ENCODE peak calls at places on chromosomes 5 and 9, in five cellular contexts. I is NT2/D1, P is uterus, Q is pancreas, A is aorta. R is an unnamed sample. For H3K9me3, the result is how much of the 10 kb centered on the place peaks cover.

GRCh38 chr5:58961631-58962280 is 378.9 kb downstream of the RAB3C start:
- DNase-seq in I (no peak), P (no peak), Q (no peak), A (no peak), R (no peak)

GRCh38 chr5:25544652-25545249 is 900.0 kb upstream of the CDH10 start:
- DNase-seq in I (peak), P (no peak), Q (no peak), A (no peak), R (no peak)

GRCh38 chr5:88722546-88722945 is 160.4 kb downstream of the MEF2C start:
- DNase-seq in I (no peak), P (no peak), Q (no peak), A (no peak), R (no peak)

GRCh38 chr5:516338-516925 is 7.8 kb downstream of the SLC9A3 start:
- DNase-seq in I (no peak), P (no peak), Q (no peak), A (no peak), R (no peak)

GRCh38 chr9:137031904-137032639 is at the start of gene FUT7:
- DNase-seq in I (no peak), P (no peak), Q (no peak), A (no peak), R (no peak)

GRCh38 chr5:63125862-63126261 is 547.2 kb downstream of the LRRC70 start:
- DNase-seq in I (no peak), P (no peak), Q (no peak), A (no peak), R (no peak)

GRCh38 chr9:116087751-116088194 is 65.8 kb upstream of the PAPPA start:
- DNase-seq in I (no peak), P (no peak), Q (no peak), A (no peak), R (no peak)

GRCh38 chr5:111159845-111160244 is 64.3 kb upstream of the CAMK4 start:
- DNase-seq in I (no peak), P (no peak), Q (no peak), A (no peak), R (no peak)

GRCh38 chr9:130962418-130963316 is 23.6 kb upstream of the FIBCD1 start:
- DNase-seq in I (no peak), P (peak), Q (no peak), A (peak), R (no peak)

GRCh38 chr5:67248703-67249589 is 52.3 kb upstream of the CD180 start:
- DNase-seq in I (no peak), P (no peak), Q (no peak), A (no peak), R (no peak)

GRCh38 chr5:172729588-172729987 is 41.4 kb downstream of the DUSP1 start:
- DNase-seq in I (no peak), P (no peak), Q (no peak), A (peak), R (no peak)

GRCh38 chr5:172793577-172794488 is 22.8 kb upstream of the DUSP1 start:
- DNase-seq in I (no peak), P (no peak), Q (no peak), A (no peak), R (no peak)

GRCh38 chr5:172410160-172410559 is 44.2 kb downstream of the SH3PXD2B start:
- DNase-seq in I (no peak), P (no peak), Q (no peak), A (no peak), R (no peak)

GRCh38 chr5:159965031-159965837 is 43.7 kb upstream of the TTC1 start:
- DNase-seq in I (peak), P (no peak), Q (peak), A (peak), R (peak)

GRCh38 chr5:36298546-36298945 is 3.2 kb downstream of the RANBP3L start:
- DNase-seq in I (no peak), P (no peak), Q (no peak), A (no peak), R (no peak)

GRCh38 chr5:169153405-169153804 is 147.5 kb downstream of the SLIT3 start:
- DNase-seq in I (no peak), P (peak), Q (no peak), A (no peak), R (no peak)

GRCh38 chr9:8206720-8207119 is 407.1 kb upstream of the DMAC1 start:
- DNase-seq in I (no peak), P (no peak), Q (no peak), A (no peak), R (no peak)

GRCh38 chr5:176548967-176549444 is at the start of gene CDHR2:
- DNase-seq in I (no peak), P (no peak), Q (no peak), A (no peak), R (no peak)

GRCh38 chr9:84668204-84669007 is 1.1 kb upstream of the NTRK2 start:
- DNase-seq in I (peak), P (no peak), Q (peak), A (peak), R (peak)

GRCh38 chr9:68979538-68980314 is 34.2 kb downstream of the PRKACG start:
- DNase-seq in I (no peak), P (no peak), Q (no peak), A (no peak), R (peak)

GRCh38 chr9:15299374-15299939 is 7.6 kb downstream of the TTC39B start:
- DNase-seq in I (no peak), P (no peak), Q (no peak), A (no peak), R (no peak)

GRCh38 chr5:39362646-39363045 is 1.6 kb downstream of the C9 start:
- DNase-seq in I (no peak), P (no peak), Q (no peak), A (no peak), R (no peak)

GRCh38 chr9:96025995-96026572 is 150.6 kb downstream of the ERCC6L2 start:
- DNase-seq in I (no peak), P (no peak), Q (no peak), A (no peak), R (peak)

DNA sequence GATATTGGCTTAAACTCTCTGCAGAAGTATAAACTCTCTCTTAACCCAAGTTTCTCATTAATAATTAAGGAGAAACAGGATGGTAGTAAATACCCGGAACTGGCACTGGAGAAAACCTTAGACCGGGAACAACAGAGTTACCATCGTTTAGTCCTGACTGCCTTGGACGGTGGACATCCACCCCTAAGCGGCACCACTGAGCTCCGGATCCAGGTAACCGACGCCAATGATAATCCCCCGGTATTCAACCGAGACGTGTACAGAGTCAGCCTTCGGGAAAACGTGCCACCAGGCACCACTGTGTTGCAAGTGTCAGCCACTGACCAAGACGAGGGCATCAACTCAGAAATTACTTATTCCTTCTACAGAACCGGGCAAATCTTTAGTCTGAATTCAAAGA is 861 bp downstream of the PCDHGB5 start:
- DNase-seq in I (no peak), P (no peak), Q (no peak), A (no peak), R (no peak)
- H3K9me3 ChIP-seq in I (under half), P (half or more), Q (under half), A (under half), R (under half)

GRCh38 chr5:64144429-64145215 is 21.0 kb upstream of the RNF180 start:
- DNase-seq in I (no peak), P (no peak), Q (no peak), A (no peak), R (no peak)

GRCh38 chr5:64140018-64140417 is 25.6 kb upstream of the RNF180 start:
- DNase-seq in I (no peak), P (no peak), Q (no peak), A (no peak), R (no peak)
- H3K9me3 ChIP-seq in I (under half), P (under half), Q (under half), A (under half), R (under half)

GRCh38 chr9:124346347-124347163 is 68.7 kb downstream of the PSMB7 start:
- DNase-seq in I (no peak), P (no peak), Q (no peak), A (peak), R (no peak)

GRCh38 chr9:124345751-124346281 is 69.4 kb downstream of the PSMB7 start:
- DNase-seq in I (no peak), P (no peak), Q (no peak), A (peak), R (no peak)

GRCh38 chr9:124344291-124345050 is 70.8 kb downstream of the PSMB7 start:
- DNase-seq in I (no peak), P (no peak), Q (no peak), A (peak), R (no peak)

GRCh38 chr9:124343533-124344290 is 71.5 kb downstream of the PSMB7 start:
- DNase-seq in I (no peak), P (no peak), Q (no peak), A (peak), R (no peak)

DNA sequence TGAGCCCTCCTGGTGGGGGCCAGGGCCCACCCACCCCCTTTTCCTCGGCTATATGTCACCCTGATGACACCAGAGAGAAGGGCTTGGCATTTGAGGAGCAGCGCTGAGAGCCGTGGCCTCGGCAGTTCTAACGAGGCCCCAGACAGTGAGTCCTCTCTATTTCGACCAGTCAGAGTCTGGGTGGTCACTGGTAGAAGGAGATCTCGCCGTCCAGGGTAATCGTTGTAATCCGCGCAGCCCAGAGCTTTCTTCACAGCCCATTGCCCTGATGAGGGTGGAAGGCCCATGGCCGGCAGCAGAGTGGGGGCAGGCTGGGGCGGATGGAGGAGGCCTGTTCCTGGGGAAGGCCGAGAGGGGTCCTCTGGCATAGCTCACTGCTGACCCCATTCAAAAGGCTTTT is 70.2 kb downstream of the PSMB7 start:
- DNase-seq in I (no peak), P (no peak), Q (no peak), A (peak), R (no peak)
- H3K9me3 ChIP-seq in I (under half), P (under half), Q (under half), A (under half), R (under half)

GRCh38 chr9:80359941-80360881 is 788.4 kb downstream of the TLE4 start:
- DNase-seq in I (no peak), P (no peak), Q (peak), A (no peak), R (no peak)
- H3K9me3 ChIP-seq in I (under half), P (under half), Q (under half), A (under half), R (under half)

GRCh38 chr5:162721125-162721524 is 653.6 kb downstream of the GABRG2 start:
- DNase-seq in I (no peak), P (no peak), Q (no peak), A (no peak), R (no peak)
- H3K9me3 ChIP-seq in I (under half), P (under half), Q (under half), A (under half), R (under half)

GRCh38 chr5:178941361-178941760 is 363 bp downstream of the ZNF454 start:
- DNase-seq in I (no peak), P (peak), Q (peak), A (peak), R (peak)
- H3K9me3 ChIP-seq in I (half or more), P (under half), Q (under half), A (under half), R (under half)

GRCh38 chr5:134982230-134982629 is 14.5 kb downstream of the CATSPER3 start:
- DNase-seq in I (no peak), P (no peak), Q (no peak), A (no peak), R (no peak)
- H3K9me3 ChIP-seq in I (under half), P (under half), Q (under half), A (under half), R (under half)

GRCh38 chr5:141313711-141314110 is 6.9 kb downstream of the TAF7 start:
- DNase-seq in I (no peak), P (no peak), Q (no peak), A (no peak), R (no peak)
- H3K9me3 ChIP-seq in I (under half), P (half or more), Q (under half), A (under half), R (under half)

GRCh38 chr5:141439411-141440141 is 9.3 kb downstream of the PCDHGA12 start:
- DNase-seq in I (no peak), P (no peak), Q (no peak), A (no peak), R (no peak)

GRCh38 chr5:141437208-141437607 is 6.9 kb downstream of the PCDHGA12 start:
- DNase-seq in I (no peak), P (no peak), Q (no peak), A (no peak), R (no peak)

DNA sequence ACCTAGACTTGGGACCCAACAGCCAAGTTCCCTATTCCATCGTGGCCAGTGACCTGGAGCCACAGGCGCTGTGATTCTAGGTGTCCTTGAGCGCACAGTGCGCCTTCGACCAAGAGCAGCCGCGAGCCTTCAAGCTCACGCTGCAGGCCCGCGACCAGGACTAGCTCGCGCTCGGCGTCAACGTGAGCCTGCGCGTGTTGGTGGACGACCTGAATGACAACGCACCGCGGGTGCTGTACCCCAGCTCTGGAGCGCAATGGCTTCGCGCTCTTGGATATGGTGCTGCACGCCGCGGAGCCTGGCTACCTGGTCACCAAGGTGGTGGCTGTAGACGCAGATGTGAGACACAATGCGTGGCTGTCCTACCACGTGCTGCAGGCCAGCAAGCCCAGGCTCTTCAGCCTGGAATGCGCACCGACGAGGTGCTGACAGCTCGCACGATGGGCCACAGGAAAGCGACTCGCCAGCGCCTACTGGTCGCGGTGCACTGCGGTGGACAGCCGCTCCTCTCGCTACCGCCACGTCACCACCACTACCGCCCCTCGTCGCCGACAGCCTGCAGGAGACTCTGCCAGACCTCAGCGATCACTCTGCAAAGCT is 11.4 kb downstream of the PCDHGA12 start:
- DNase-seq in I (no peak), P (no peak), Q (no peak), A (no peak), R (peak)
- H3K9me3 ChIP-seq in I (under half), P (under half), Q (under half), A (under half), R (half or more)

GRCh38 chr9:135073741-135074305 is 13.6 kb upstream of the OLFM1 start:
- DNase-seq in I (no peak), P (no peak), Q (peak), A (peak), R (no peak)
- H3K9me3 ChIP-seq in I (under half), P (under half), Q (under half), A (under half), R (under half)

R was measured in heart left ventricle.